ENCODE peak calls at places on chromosomes 16 and 17, in eight cellular contexts. B, L, C, Y, Q, A, R and W are unnamed samples.

GRCh38 chr17:4562000-4562969 is 1.9 kb upstream of the GGT6 start:
- ATAC-seq in B (no peak), L (no peak), C (peak), Y (no peak), Q (no peak), A (peak), R (no peak), W (no peak)

GRCh38 chr16:67299269-67299668 is 19.9 kb downstream of the PLEKHG4 start:
- ATAC-seq in B (no peak), L (no peak), C (no peak), Y (no peak), Q (no peak), A (no peak), R (no peak), W (no peak)

GRCh38 chr17:48618366-48618896 is 3.3 kb upstream of the HOXB8 start:
- ATAC-seq in B (peak), L (peak), C (peak), Y (peak), Q (peak), A (peak), R (peak), W (peak)

GRCh38 chr16:63617047-63617989 is 1504.5 kb downstream of the CDH11 start:
- ATAC-seq in B (peak), L (no peak), C (no peak), Y (no peak), Q (no peak), A (no peak), R (peak), W (peak)

GRCh38 chr16:89154390-89155183 is 17.0 kb upstream of the CDH15 start:
- ATAC-seq in B (peak), L (no peak), C (peak), Y (peak), Q (no peak), A (peak), R (peak), W (no peak)

GRCh38 chr16:57889522-57889921 is 81.4 kb downstream of the CNGB1 start:
- ATAC-seq in B (no peak), L (no peak), C (no peak), Y (no peak), Q (peak), A (no peak), R (no peak), W (no peak)

GRCh38 chr17:40314557-40314953 is 5.6 kb downstream of the RARA start:
- ATAC-seq in B (peak), L (peak), C (peak), Y (peak), Q (peak), A (no peak), R (peak), W (peak)

GRCh38 chr17:73729101-73729500 is 84.9 kb upstream of the SDK2 start:
- ATAC-seq in B (no peak), L (no peak), C (no peak), Y (peak), Q (peak), A (no peak), R (no peak), W (no peak)

GRCh38 chr16:57303910-57304168 is 19.4 kb upstream of the PLLP start:
- ATAC-seq in B (no peak), L (no peak), C (no peak), Y (no peak), Q (no peak), A (peak), R (no peak), W (no peak)